ENCODE peak calls at places on chromosomes 16 and 17, in four cellular contexts. T is trophoblast cell, K is mesenchymal stem cell, F is neuronal stem cell. Z is an unnamed sample. For H3K79me1, the result is how much of the 10 kb centered on the place peaks cover.

GRCh38 chr16:3017806-3018506 is at the start of gene CLDN6:
- DNase-seq in T (peak), K (no peak), F (peak), Z (peak)

GRCh38 chr17:49511810-49512209 is 16.7 kb downstream of the NGFR start:
- DNase-seq in T (peak), K (no peak), F (no peak), Z (peak)

GRCh38 chr16:22174642-22175041 is 12.3 kb downstream of the SDR42E2 start:
- DNase-seq in T (no peak), K (no peak), F (no peak), Z (no peak)

GRCh38 chr17:44928950-44929720 is 13.8 kb upstream of the GFAP start:
- DNase-seq in T (no peak), K (no peak), F (no peak), Z (no peak)

GRCh38 chr17:64411999-64412771 is 21.5 kb upstream of the PECAM1 start:
- DNase-seq in T (peak), K (peak), F (peak), Z (peak)

GRCh38 chr16:81583893-81584705 is 139.5 kb downstream of the CMIP start:
- DNase-seq in T (peak), K (peak), F (no peak), Z (no peak)

GRCh38 chr17:8310601-8311123 is 621 bp downstream of the ARHGEF15 start:
- DNase-seq in T (no peak), K (no peak), F (no peak), Z (no peak)

GRCh38 chr17:31696184-31696602 is 162.9 kb downstream of the COPRS start:
- DNase-seq in T (peak), K (peak), F (peak), Z (peak)

GRCh38 chr17:80920406-80920805 is 71.2 kb upstream of the CHMP6 start:
- DNase-seq in T (no peak), K (no peak), F (no peak), Z (no peak)

GRCh38 chr17:44829558-44830358 is at the start of gene GJC1:
- DNase-seq in T (peak), K (peak), F (peak), Z (peak)

GRCh38 chr16:65754799-65755691 is 611.4 kb upstream of the CDH5 start:
- DNase-seq in T (no peak), K (peak), F (no peak), Z (no peak)

GRCh38 chr17:2238432-2239169 is 65.0 kb downstream of the SMG6 start:
- DNase-seq in T (no peak), K (peak), F (no peak), Z (peak)

GRCh38 chr16:20734056-20734455 is 7.6 kb downstream of the THUMPD1 start:
- DNase-seq in T (no peak), K (no peak), F (no peak), Z (no peak)

GRCh38 chr16:57537194-57537505 is 779 bp upstream of the CCDC102A start:
- DNase-seq in T (no peak), K (no peak), F (no peak), Z (no peak)

GRCh38 chr16:25135239-25135878 is 23.8 kb downstream of the LCMT1 start:
- DNase-seq in T (peak), K (peak), F (no peak), Z (no peak)

GRCh38 chr17:77235370-77236080 is 94.8 kb downstream of the SEC14L1 start:
- DNase-seq in T (no peak), K (peak), F (no peak), Z (no peak)

GRCh38 chr17:81735181-81736102 is 23.4 kb downstream of the SLC25A10 start:
- DNase-seq in T (peak), K (peak), F (no peak), Z (no peak)

GRCh38 chr17:62781356-62781755 is 26.8 kb downstream of the MARCHF10 start:
- DNase-seq in T (no peak), K (peak), F (no peak), Z (no peak)

GRCh38 chr17:66724581-66725341 is 110.2 kb upstream of the CACNG5 start:
- DNase-seq in T (no peak), K (peak), F (no peak), Z (no peak)

GRCh38 chr17:81487487-81488275 is 24.9 kb downstream of the ACTG1 start:
- DNase-seq in T (peak), K (peak), F (peak), Z (peak)

GRCh38 chr17:31349454-31349853 is 28.0 kb upstream of the EVI2A start:
- DNase-seq in T (no peak), K (no peak), F (no peak), Z (no peak)

GRCh38 chr16:30748634-30749445 is 615 bp downstream of the PHKG2 start:
- DNase-seq in T (peak), K (peak), F (peak), Z (peak)

GRCh38 chr16:2904922-2905240 is 6.8 kb upstream of the FLYWCH1 start:
- DNase-seq in T (no peak), K (no peak), F (no peak), Z (no peak)

GRCh38 chr17:83176956-83177583 is 97.7 kb downstream of the METRNL start:
- DNase-seq in T (no peak), K (no peak), F (no peak), Z (no peak)

GRCh38 chr17:59165933-59166342 is 10.4 kb downstream of the PRR11 start:
- DNase-seq in T (peak), K (peak), F (peak), Z (peak)

GRCh38 chr17:27352481-27353460 is 58.9 kb downstream of the WSB1 start:
- DNase-seq in T (peak), K (no peak), F (no peak), Z (peak)

GRCh38 chr16:58299757-58300349 is 5.0 kb upstream of the PRSS54 start:
- DNase-seq in T (peak), K (no peak), F (no peak), Z (peak)

GRCh38 chr17:2926019-2926650 is 129.9 kb downstream of the RAP1GAP2 start:
- DNase-seq in T (peak), K (no peak), F (no peak), Z (no peak)

GRCh38 chr17:45227631-45228120 is 6.0 kb downstream of the FMNL1 start:
- DNase-seq in T (no peak), K (no peak), F (no peak), Z (no peak)

GRCh38 chr17:21031756-21032396 is 10.9 kb downstream of the USP22 start:
- DNase-seq in T (no peak), K (no peak), F (no peak), Z (no peak)

GRCh38 chr16:31876955-31877828 is 3.6 kb downstream of the ZNF267 start:
- DNase-seq in T (peak), K (peak), F (no peak), Z (no peak)

GRCh38 chr17:12078791-12079190 is 58.1 kb downstream of the MAP2K4 start:
- DNase-seq in T (peak), K (peak), F (no peak), Z (peak)

GRCh38 chr16:10949424-10949970 is 5.1 kb downstream of the CLEC16A start:
- DNase-seq in T (no peak), K (no peak), F (no peak), Z (peak)
- H3K9ac ChIP-seq in T (no peak), K (no peak), F (no peak), Z (no peak)

GRCh38 chr16:16050106-16050505 is 100.7 kb downstream of the ABCC1 start:
- DNase-seq in T (no peak), K (no peak), F (no peak), Z (no peak)
- H3K79me1 ChIP-seq in T (under half), K (under half), F (under half), Z (under half)

DNA sequence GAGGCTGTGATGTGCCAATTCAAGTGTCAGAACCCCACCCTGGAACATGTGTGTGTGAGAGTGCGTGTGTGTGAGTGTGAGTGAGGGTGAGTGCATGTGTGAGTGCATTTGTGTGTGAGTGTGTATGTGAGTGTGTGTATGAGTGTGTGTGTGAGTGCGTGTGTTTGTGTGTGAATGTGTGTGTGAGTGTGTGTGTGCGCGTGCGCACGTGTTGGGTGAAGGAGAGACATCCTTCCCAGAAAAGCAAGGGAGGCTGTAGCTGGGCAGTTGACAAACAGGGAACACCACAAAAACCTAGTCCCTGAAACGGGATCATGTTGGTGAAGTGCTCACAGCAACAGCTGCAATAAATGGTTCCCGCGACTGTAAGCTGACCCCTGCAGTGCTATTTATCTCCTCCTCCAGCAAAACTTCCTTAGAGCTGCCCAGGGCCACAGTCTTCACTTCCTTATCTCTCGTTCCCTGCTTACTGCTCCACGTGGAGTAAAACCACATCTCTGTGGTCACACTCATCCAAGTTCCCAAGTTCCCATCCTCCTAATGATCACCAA is 40.1 kb upstream of the RPL38 start:
- DNase-seq in T (no peak), K (no peak), F (no peak), Z (peak)
- H3K9ac ChIP-seq in T (no peak), K (no peak), F (peak), Z (no peak)

GRCh38 chr17:75590314-75590761 is 2.7 kb downstream of the MYO15B start:
- DNase-seq in T (no peak), K (no peak), F (no peak), Z (no peak)
- H3K79me1 ChIP-seq in T (under half), K (under half), F (under half), Z (under half)

DNA sequence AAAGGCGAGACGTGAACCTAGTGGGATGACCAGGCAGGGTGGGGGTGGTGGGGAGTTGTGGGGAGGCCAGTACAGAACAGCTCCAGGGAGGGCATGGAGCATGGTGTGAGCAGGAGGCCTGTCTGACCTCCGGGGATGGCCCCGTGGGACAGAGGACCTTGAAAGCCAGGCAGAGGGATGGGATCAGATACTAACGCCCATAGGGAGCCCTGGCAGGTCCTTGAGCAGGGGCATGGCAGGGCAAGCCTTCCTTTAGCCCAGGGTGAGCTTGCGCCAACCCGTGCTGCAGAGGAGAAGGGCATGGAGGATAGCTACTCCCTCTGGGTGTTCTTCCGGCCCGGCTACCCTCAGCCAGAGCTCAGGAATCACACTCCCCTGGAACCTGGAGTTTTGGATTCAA is 35.3 kb downstream of the TMEM235 start:
- DNase-seq in T (no peak), K (no peak), F (no peak), Z (no peak)
- H3K9ac ChIP-seq in T (no peak), K (no peak), F (no peak), Z (peak)

GRCh38 chr17:29155966-29156338 is 24.2 kb downstream of the MYO18A start:
- DNase-seq in T (peak), K (peak), F (no peak), Z (peak)
- H3K79me1 ChIP-seq in T (under half), K (under half), F (under half), Z (under half)

GRCh38 chr17:41996855-41997164 is 20.4 kb downstream of the DNAJC7 start:
- DNase-seq in T (no peak), K (no peak), F (no peak), Z (no peak)
- H3K9ac ChIP-seq in T (no peak), K (no peak), F (no peak), Z (no peak)

DNA sequence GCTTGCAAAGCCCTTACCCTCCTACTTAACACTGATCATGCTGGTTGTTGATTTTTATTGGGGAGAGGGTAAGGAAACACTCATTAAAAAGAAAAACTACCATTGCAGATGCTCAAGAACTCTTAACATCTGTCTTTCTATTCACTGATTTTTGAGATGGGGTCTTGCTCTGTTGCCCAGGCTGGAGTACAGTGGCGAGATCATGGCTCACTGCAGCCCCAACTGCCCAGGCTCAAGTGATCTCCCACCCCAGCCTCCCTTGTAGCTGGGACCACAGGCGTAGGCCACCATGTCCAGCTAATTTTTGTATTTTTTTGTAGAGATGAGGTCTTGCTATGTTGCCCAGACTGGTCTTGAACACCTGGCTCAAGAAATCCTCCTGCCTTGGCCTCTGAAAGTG is 14.5 kb downstream of the EMC8 start:
- DNase-seq in T (no peak), K (no peak), F (no peak), Z (no peak)
- H3K79me1 ChIP-seq in T (under half), K (half or more), F (under half), Z (under half)

DNA sequence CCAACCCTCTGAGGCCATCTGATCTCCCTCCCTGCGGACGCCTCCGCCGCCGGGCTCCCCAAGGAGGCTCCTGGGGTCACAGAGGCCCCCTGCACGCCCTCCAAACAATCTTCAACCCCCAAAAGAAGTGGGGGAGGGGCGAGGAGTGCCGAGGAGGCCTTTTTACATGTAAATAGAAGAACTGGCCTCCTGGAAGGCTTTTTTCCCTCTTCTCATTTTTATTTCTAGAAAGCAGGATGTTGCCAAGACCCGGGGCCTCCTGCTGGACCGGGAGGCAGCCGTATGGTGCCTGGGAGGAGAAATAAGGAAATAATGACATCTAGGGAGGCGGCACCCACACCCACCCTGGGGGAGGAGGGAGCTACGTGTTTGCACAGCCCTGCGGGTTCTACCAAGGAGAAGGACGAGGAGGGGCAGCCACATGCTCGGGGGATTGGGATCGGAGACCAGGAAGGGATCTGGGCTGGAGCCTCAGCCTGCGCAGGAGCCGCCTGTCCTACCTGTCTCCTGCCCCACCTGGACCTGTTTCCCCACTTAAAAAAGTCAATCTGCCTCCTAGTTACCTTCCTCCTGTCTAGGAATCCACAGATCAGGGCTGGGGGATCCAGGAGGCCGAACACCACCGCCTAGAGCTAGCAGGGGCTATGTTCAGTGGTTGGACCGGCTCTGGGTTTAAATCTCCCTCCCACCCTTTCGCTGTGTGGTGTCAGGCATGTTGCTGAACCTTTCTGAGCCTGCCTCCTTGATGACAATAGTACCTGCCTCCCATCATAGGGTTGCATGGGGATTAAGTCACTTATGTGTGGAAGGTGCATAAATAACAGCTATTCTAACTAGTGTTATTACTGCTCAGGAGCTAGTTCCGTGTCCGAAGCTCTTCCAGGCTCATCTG is 175.7 kb upstream of the GSE1 start:
- DNase-seq in T (peak), K (no peak), F (no peak), Z (peak)
- H3K9ac ChIP-seq in T (no peak), K (peak), F (no peak), Z (peak)

GRCh38 chr17:17105976-17106375 is 63.7 kb downstream of the MPRIP start:
- DNase-seq in T (no peak), K (no peak), F (no peak), Z (no peak)

GRCh38 chr17:17103160-17103559 is 60.9 kb downstream of the MPRIP start:
- DNase-seq in T (no peak), K (no peak), F (no peak), Z (no peak)

GRCh38 chr17:17102176-17102575 is 59.9 kb downstream of the MPRIP start:
- DNase-seq in T (no peak), K (no peak), F (no peak), Z (no peak)

GRCh38 chr17:17104494-17104893 is 62.2 kb downstream of the MPRIP start:
- DNase-seq in T (no peak), K (no peak), F (no peak), Z (no peak)

DNA sequence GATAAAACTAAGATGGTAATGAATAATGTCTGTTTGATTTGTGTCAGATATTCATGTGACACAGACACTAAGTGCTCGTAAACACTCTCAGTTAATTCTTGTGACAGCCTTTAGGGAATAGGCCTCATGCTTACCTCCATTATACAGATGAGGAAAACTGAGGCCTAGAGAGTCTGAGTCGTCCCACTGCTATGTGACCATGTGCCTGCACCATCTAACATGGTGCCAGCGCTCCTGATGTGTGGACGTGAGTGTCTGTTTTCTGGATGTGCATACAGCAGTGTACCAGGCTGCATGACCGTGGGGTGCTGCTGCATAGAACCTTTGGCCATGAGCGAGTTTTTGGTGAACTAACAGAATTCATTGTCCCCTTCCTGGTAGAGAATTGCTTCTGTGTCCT is 61.8 kb downstream of the MPRIP start:
- DNase-seq in T (no peak), K (no peak), F (no peak), Z (no peak)
- H3K79me1 ChIP-seq in T (under half), K (half or more), F (under half), Z (under half)